ENCODE peak calls at places on chromosomes 6 and 20, in eight cellular contexts. J is HFFc6; O is DMS 273 treated with DMSO at 0.1 percent for 48 hours; W is HEK293T; Q is H54; D is right cardiac atrium; R is GM20000; H is stimulated activated naive B cell treated with anti-CD40 and anti-IgM and Interleukin-4, amounts not matched to agents 10 μg/mL and 1 μg/mL and 100 μg/mL, for 72 hours. M is an unnamed sample.

GRCh38 chr20:35192071-35192872 is 20.4 kb downstream of the PROCR start:
- DNase-seq in J (no peak), D (peak; percentile 70), O (peak; percentile 35), W (no peak), H (no peak), Q (no peak), R (no peak), M (no peak)

GRCh38 chr20:37392441-37393195 is 46.7 kb downstream of the SRC start:
- DNase-seq in H (no peak), O (no peak), D (peak; percentile 51), R (no peak), J (no peak), Q (no peak), W (peak; percentile 53), M (no peak)

GRCh38 chr6:115932481-115932880 is 128.2 kb downstream of the FRK start:
- DNase-seq in R (no peak), W (no peak), Q (peak; percentile 15), O (peak; percentile 85), J (no peak), H (no peak), D (no peak), M (peak; percentile 28)

GRCh38 chr6:169230322-169230665 is 23.4 kb downstream of the THBS2 start:
- DNase-seq in J (no peak), W (no peak), D (no peak), H (no peak), R (no peak), Q (no peak), O (no peak), M (no peak)

GRCh38 chr6:163958646-163959045 is 544.1 kb downstream of the QKI start:
- DNase-seq in R (no peak), W (no peak), Q (no peak), H (no peak), O (no peak), D (no peak), J (peak; percentile 13), M (no peak)

GRCh38 chr6:47242483-47243386 is 67.0 kb downstream of the TNFRSF21 start:
- DNase-seq in R (peak; percentile 82), H (peak; percentile 82), D (peak; percentile 94), W (no peak), Q (peak; percentile 90), J (peak; percentile 79), O (peak; percentile 74), M (peak; percentile 86)

GRCh38 chr20:13085275-13085674 is 76.5 kb downstream of the SPTLC3 start:
- DNase-seq in H (no peak), D (no peak), R (no peak), O (no peak), J (no peak), Q (no peak), W (no peak), M (no peak)

GRCh38 chr6:43946641-43947363 is 176.8 kb downstream of the VEGFA start:
- DNase-seq in J (no peak), O (no peak), R (no peak), D (no peak), Q (no peak), W (no peak), H (no peak), M (no peak)

GRCh38 chr6:151493495-151494234 is at the start of gene CCDC170:
- DNase-seq in H (peak; percentile 16), R (peak; percentile 39), D (peak; percentile 86), O (no peak), J (no peak), W (peak; percentile 69), Q (no peak), M (peak; percentile 32)

GRCh38 chr20:56820984-56821383 is 191.9 kb downstream of the TFAP2C start:
- DNase-seq in J (no peak), W (no peak), D (no peak), Q (no peak), H (no peak), O (no peak), R (no peak), M (no peak)

GRCh38 chr6:153553627-153554026 is 422.5 kb upstream of the RGS17 start:
- DNase-seq in D (no peak), W (peak; percentile 35), Q (no peak), O (no peak), J (no peak), R (no peak), H (no peak), M (no peak)

GRCh38 chr6:112701201-112701600 is 354.1 kb downstream of the RFPL4B start:
- DNase-seq in W (peak; percentile 34), J (no peak), Q (no peak), O (peak; percentile 36), R (no peak), D (peak; percentile 83), H (no peak), M (no peak)

GRCh38 chr6:148501178-148501590 is 158.5 kb downstream of the SASH1 start:
- DNase-seq in D (no peak), W (peak; percentile 28), O (peak; percentile 5), J (peak; percentile 97), Q (peak; percentile 30), R (no peak), H (no peak), M (no peak)

GRCh38 chr20:20452254-20452676 is 84.4 kb downstream of the INSM1 start:
- DNase-seq in H (peak; percentile 69), Q (peak; percentile 19), J (peak; percentile 27), O (peak; percentile 98), R (peak; percentile 58), D (peak; percentile 83), W (no peak), M (no peak)

GRCh38 chr6:162485464-162485863 is 242.1 kb downstream of the PRKN start:
- DNase-seq in J (no peak), Q (no peak), D (no peak), H (no peak), R (no peak), W (no peak), O (no peak), M (no peak)

GRCh38 chr20:5975778-5976177 is 25.3 kb downstream of the MCM8 start:
- DNase-seq in J (no peak), H (no peak), O (no peak), R (no peak), W (no peak), Q (no peak), D (no peak), M (no peak)

GRCh38 chr6:44049989-44050871 is 77.0 kb downstream of the MRPL14 start:
- DNase-seq in H (no peak), D (no peak), J (no peak), R (no peak), O (no peak), Q (no peak), W (no peak), M (no peak)

GRCh38 chr6:51553246-51554015 is 534.0 kb downstream of the PKHD1 start:
- DNase-seq in Q (no peak), W (no peak), R (no peak), H (no peak), J (no peak), D (no peak), O (no peak), M (no peak)

GRCh38 chr6:118618676-118619377 is 32.6 kb downstream of the CEP85L start:
- DNase-seq in H (peak; percentile 34), D (peak; percentile 71), Q (no peak), W (peak; percentile 72), J (peak; percentile 16), R (peak; percentile 56), O (no peak), M (peak; percentile 21)

M was measured in PC-9.